ENCODE peak calls at places on chromosomes 5 and 9, in four cellular contexts. T is lower leg skin, L is mucosa of descending colon, W is ascending aorta. Q is an unnamed sample.

GRCh38 chr5:128949847-128950546 is 15.3 kb upstream of the SLC27A6 start:
- DNase-seq in W (no peak), T (no peak), L (no peak), Q (no peak)

GRCh38 chr5:116841734-116842133 is 267.1 kb upstream of the SEMA6A start:
- DNase-seq in T (no peak), L (no peak), W (no peak), Q (no peak)

GRCh38 chr9:91374939-91375338 is 13.2 kb upstream of the AUH start:
- DNase-seq in W (no peak), L (no peak), T (no peak), Q (no peak)

GRCh38 chr9:112846528-112847488 is 43.9 kb downstream of the SLC46A2 start:
- DNase-seq in W (no peak), T (no peak), L (no peak), Q (no peak)

GRCh38 chr5:103962023-103962422 is 399.4 kb upstream of the NUDT12 start:
- DNase-seq in T (no peak), L (no peak), W (no peak), Q (no peak)

GRCh38 chr9:36625006-36625600 is 52.4 kb downstream of the MELK start:
- DNase-seq in W (peak; percentile 10), T (no peak), L (peak; percentile 6), Q (no peak)

GRCh38 chr9:89372230-89372816 is 54.0 kb downstream of the SECISBP2 start:
- DNase-seq in W (no peak), T (no peak), L (no peak), Q (no peak)

GRCh38 chr5:108749130-108749861 is 1.6 kb downstream of the FER start:
- DNase-seq in T (peak; percentile 95), W (no peak), L (no peak), Q (no peak)

GRCh38 chr9:137534256-137535119 is 15.7 kb downstream of the PNPLA7 start:
- DNase-seq in L (peak; percentile 68), W (no peak), T (no peak), Q (no peak)

GRCh38 chr5:54608423-54609085 is 91.0 kb downstream of the SNX18 start:
- DNase-seq in W (no peak), L (no peak), T (no peak), Q (no peak)

GRCh38 chr5:168822248-168822744 is 243.1 kb upstream of the PANK3 start:
- DNase-seq in L (no peak), W (no peak), T (no peak), Q (no peak)

GRCh38 chr9:133160742-133161541 is 2.8 kb downstream of the GBGT1 start:
- DNase-seq in W (peak; percentile 57), L (peak; percentile 73), T (peak; percentile 95), Q (no peak)

GRCh38 chr9:19497276-19497675 is 88.5 kb downstream of the ACER2 start:
- DNase-seq in W (no peak), L (no peak), T (no peak), Q (no peak)

GRCh38 chr5:135383803-135384495 is 15.1 kb downstream of the MACROH2A1 start:
- DNase-seq in L (no peak), W (no peak), T (no peak), Q (no peak)

GRCh38 chr9:83537331-83538171 is 650 bp downstream of the FRMD3 start:
- DNase-seq in L (peak; percentile 9), T (no peak), W (no peak), Q (no peak)

GRCh38 chr9:4116091-4116581 is 183.7 kb downstream of the GLIS3 start:
- DNase-seq in W (no peak), L (no peak), T (no peak), Q (no peak)

GRCh38 chr5:150358261-150359095 is 981 bp downstream of the TCOF1 start:
- DNase-seq in T (no peak), W (no peak), L (no peak), Q (no peak)

GRCh38 chr9:13083973-13084528 is 195.4 kb downstream of the MPDZ start:
- DNase-seq in W (no peak), L (no peak), T (no peak), Q (no peak)

GRCh38 chr9:133674091-133674490 is 37.9 kb downstream of the DBH start:
- DNase-seq in T (no peak), L (no peak), W (no peak), Q (no peak)

GRCh38 chr9:9318959-9319505 is 1293.8 kb downstream of the PTPRD start:
- DNase-seq in T (no peak), W (no peak), L (no peak), Q (no peak)

GRCh38 chr9:32956606-32957005 is 44.8 kb downstream of the APTX start:
- DNase-seq in T (no peak), L (no peak), W (no peak), Q (no peak)

GRCh38 chr5:129098488-129099183 is 4.1 kb downstream of the ISOC1 start:
- DNase-seq in W (no peak), L (no peak), T (no peak), Q (no peak)

GRCh38 chr9:17531642-17532254 is 47.1 kb upstream of the SH3GL2 start:
- DNase-seq in T (no peak), L (peak; percentile 77), W (no peak), Q (no peak)

GRCh38 chr9:112032733-112033132 is 136.1 kb downstream of the UGCG start:
- DNase-seq in L (no peak), W (no peak), T (no peak), Q (no peak)

GRCh38 chr9:967851-968641 is 8.4 kb upstream of the DMRT3 start:
- DNase-seq in T (peak; percentile 64), L (no peak), W (no peak), Q (no peak)

GRCh38 chr9:109417585-109418544 is 80.2 kb downstream of the PTPN3 start:
- DNase-seq in W (no peak), L (no peak), T (no peak), Q (no peak)

DNA sequence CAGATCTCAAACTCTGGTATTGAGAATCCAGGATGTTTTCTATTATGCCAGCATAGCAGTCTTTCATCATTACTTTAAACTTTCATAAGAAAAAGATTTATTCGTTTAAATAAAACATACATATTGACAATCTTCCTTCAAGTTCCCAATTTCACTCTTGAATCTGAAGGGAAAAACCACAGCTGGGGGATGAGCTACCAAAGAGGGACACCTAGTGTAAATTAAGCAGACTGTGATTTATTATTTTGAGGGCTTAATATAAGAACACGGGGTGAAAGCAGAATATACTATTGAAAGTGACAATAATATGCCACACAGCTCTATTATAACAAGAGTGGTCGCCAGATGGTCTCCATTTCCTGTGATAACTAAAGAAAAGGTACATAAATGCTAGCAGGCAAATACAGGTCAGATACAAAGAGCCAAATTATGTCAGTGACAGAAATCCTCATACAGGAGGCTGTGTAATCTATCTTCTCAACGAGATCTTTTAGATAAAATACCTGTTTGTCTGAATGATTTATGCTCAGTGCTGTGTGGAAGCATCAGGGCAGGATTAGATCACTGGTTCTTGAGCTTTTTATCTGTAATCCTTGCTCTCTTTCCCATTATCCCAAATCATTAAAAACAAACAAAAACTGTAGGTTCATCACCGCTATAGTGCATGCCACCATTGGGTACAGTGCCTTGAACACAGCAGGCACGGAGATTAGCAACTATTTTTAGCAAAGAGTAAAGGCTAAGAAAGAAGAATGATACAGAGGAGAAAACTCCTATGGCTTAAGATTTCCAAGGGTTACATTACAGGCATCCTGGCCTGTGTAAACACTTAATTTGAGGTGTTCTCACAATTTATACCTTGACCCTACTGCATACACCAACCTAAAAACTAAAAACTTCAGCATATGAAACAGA is 116.6 kb downstream of the DROSHA start:
- DNase-seq in W (no peak), L (no peak), T (no peak), Q (no peak)
- TF ChIP-seq CTCF in W (no peak), L (no peak), T (no peak), Q (no peak)

GRCh38 chr5:131206061-131206460 is 35.3 kb downstream of the LYRM7 start:
- DNase-seq in L (peak; percentile 50), W (no peak), T (no peak), Q (no peak)

GRCh38 chr5:131206772-131207171 is 36.0 kb downstream of the LYRM7 start:
- DNase-seq in W (no peak), T (no peak), L (no peak), Q (no peak)

GRCh38 chr5:131209506-131210191 is 38.9 kb downstream of the LYRM7 start:
- DNase-seq in L (peak; percentile 34), W (no peak), T (no peak), Q (no peak)

GRCh38 chr5:131211669-131212068 is 40.9 kb downstream of the LYRM7 start:
- DNase-seq in T (no peak), W (no peak), L (no peak), Q (no peak)

GRCh38 chr5:131209175-131209505 is 38.4 kb downstream of the LYRM7 start:
- DNase-seq in W (no peak), L (no peak), T (no peak), Q (no peak)
- TF ChIP-seq CTCF in W (no peak), L (no peak), T (no peak), Q (no peak)

GRCh38 chr5:133256276-133256675 is 204.5 kb downstream of the HSPA4 start:
- DNase-seq in W (no peak), L (peak; percentile 25), T (no peak), Q (no peak)

GRCh38 chr5:133259199-133259997 is 207.6 kb downstream of the HSPA4 start:
- DNase-seq in W (no peak), L (no peak), T (no peak), Q (no peak)

GRCh38 chr5:133257977-133258376 is 206.2 kb downstream of the HSPA4 start:
- DNase-seq in W (no peak), T (no peak), L (no peak), Q (no peak)

GRCh38 chr5:133261993-133262392 is 210.2 kb downstream of the HSPA4 start:
- DNase-seq in L (no peak), T (no peak), W (no peak), Q (no peak)

DNA sequence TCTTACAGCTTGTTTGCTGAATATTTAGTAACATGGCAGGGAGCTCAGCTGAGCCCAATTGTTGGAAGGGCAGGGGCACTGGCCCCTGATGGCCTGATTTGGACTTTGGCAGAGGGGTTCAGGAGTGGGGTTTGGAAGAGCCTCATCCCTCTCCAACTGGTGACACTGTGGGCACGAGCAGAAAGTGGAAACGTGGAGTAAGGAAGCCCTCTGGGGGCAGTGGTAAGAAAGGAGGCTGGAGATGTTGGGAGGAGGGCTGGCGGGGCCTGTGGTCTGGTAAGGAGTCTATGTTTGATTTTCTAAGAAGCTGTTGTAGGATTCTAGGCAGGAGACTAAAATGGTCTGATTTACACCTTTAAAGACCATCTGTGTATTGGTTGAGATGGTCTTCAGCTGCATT is 208.9 kb downstream of the HSPA4 start:
- DNase-seq in L (no peak), T (no peak), W (no peak), Q (no peak)
- TF ChIP-seq CTCF in L (no peak), T (no peak), W (no peak), Q (no peak)

GRCh38 chr5:74428275-74428674 is 212.3 kb downstream of the ENC1 start:
- DNase-seq in L (no peak), W (no peak), T (no peak), Q (no peak)

GRCh38 chr5:74429495-74429894 is 211.0 kb downstream of the ENC1 start:
- DNase-seq in W (no peak), T (no peak), L (no peak), Q (no peak)

GRCh38 chr5:74432240-74432639 is 208.3 kb downstream of the ENC1 start:
- DNase-seq in L (no peak), W (no peak), T (no peak), Q (no peak)

GRCh38 chr5:74433255-74434123 is 207.0 kb downstream of the ENC1 start:
- DNase-seq in W (no peak), T (no peak), L (no peak), Q (no peak)

DNA sequence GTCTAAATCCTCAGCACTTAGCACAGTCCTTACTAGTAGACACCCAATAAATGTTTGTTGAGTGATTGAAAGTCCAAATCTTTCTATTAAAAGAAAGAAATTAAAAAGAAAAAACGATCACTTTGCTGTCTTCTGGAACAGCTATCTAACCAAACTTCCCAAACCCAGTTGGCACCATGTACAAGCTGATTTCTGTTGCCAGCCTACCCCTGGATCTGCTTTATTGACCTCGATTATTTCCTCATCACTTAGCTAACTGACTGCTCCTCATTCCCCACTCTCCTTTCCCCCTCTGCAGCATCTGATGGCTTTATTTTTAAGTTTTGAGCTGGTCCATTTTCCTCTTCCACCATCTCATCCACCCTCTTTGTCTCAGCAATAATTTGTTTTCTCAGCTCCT is 209.6 kb downstream of the ENC1 start:
- DNase-seq in L (no peak), T (no peak), W (no peak), Q (no peak)
- TF ChIP-seq CTCF in L (no peak), T (no peak), W (no peak), Q (no peak)

Q was measured in mesothelial cell of epicardium.